ENCODE peak calls at places on chromosomes 11 and 22, in four cellular contexts. O is activated T-cell treated with anti-CD3 and anti-CD28 coated beads for 48 hours, B is epithelial cell of prostate, V is pancreas. U is an unnamed sample.

GRCh38 chr11:13924801-13925327 is 37.7 kb upstream of the SPON1 start:
- DNase-seq in O (no peak), B (no peak), V (no peak), U (no peak)

GRCh38 chr11:118241191-118242098 is 10.7 kb downstream of the MPZL3 start:
- DNase-seq in O (no peak), B (peak), V (no peak), U (no peak)

GRCh38 chr11:69699213-69699612 is 4.6 kb downstream of the FGF19 start:
- DNase-seq in O (no peak), B (no peak), V (no peak), U (no peak)

GRCh38 chr11:44622190-44622650 is 56.8 kb downstream of the CD82 start:
- DNase-seq in O (no peak), B (no peak), V (peak), U (no peak)

GRCh38 chr11:88478136-88478785 is 140.7 kb upstream of the CTSC start:
- DNase-seq in O (no peak), B (no peak), V (no peak), U (no peak)

GRCh38 chr22:45550891-45551290 is 48.2 kb downstream of the FBLN1 start:
- DNase-seq in O (no peak), B (no peak), V (no peak), U (no peak)

GRCh38 chr22:39997939-39998726 is 3.4 kb downstream of the FAM83F start:
- DNase-seq in O (no peak), B (no peak), V (peak), U (peak)

GRCh38 chr11:19311306-19312030 is 70.7 kb upstream of the E2F8 start:
- DNase-seq in O (peak), B (no peak), V (peak), U (peak)

GRCh38 chr11:88555829-88556202 is 218.3 kb upstream of the CTSC start:
- DNase-seq in O (no peak), B (no peak), V (no peak), U (no peak)

GRCh38 chr11:119320593-119321524 is 3.9 kb upstream of the MCAM start:
- DNase-seq in O (peak), B (no peak), V (peak), U (no peak)

GRCh38 chr11:44030276-44030932 is 17.4 kb upstream of the ACCSL start:
- DNase-seq in O (no peak), B (no peak), V (no peak), U (no peak)

GRCh38 chr11:112784323-112785073 is 176.7 kb upstream of the NCAM1 start:
- DNase-seq in O (no peak), B (no peak), V (peak), U (no peak)

GRCh38 chr11:7759010-7759409 is 37.7 kb downstream of the OR5P2 start:
- DNase-seq in O (no peak), B (no peak), V (no peak), U (no peak)

GRCh38 chr22:17266261-17266971 is 47.2 kb upstream of the ADA2 start:
- DNase-seq in O (no peak), B (no peak), V (no peak), U (peak)

GRCh38 chr11:76234704-76235232 is 28.5 kb upstream of the WNT11 start:
- DNase-seq in O (no peak), B (no peak), V (peak), U (no peak)

GRCh38 chr11:36513965-36514364 is 3.9 kb upstream of the TRAF6 start:
- DNase-seq in O (no peak), B (no peak), V (no peak), U (no peak)

GRCh38 chr11:122157540-122158173 is 41.6 kb upstream of the BLID start:
- DNase-seq in O (no peak), B (no peak), V (no peak), U (no peak)

GRCh38 chr22:35363571-35364086 is 17.3 kb upstream of the HMOX1 start:
- DNase-seq in O (no peak), B (no peak), V (no peak), U (no peak)

GRCh38 chr11:75204012-75204674 is 36.4 kb upstream of the TPBGL start:
- DNase-seq in O (no peak), B (no peak), V (peak), U (peak)

GRCh38 chr11:125351045-125351867 is 144.8 kb downstream of the FEZ1 start:
- DNase-seq in O (no peak), B (no peak), V (no peak), U (no peak)

GRCh38 chr11:61349189-61349751 is 12.4 kb downstream of the CYB561A3 start:
- DNase-seq in O (no peak), B (no peak), V (no peak), U (no peak)

GRCh38 chr22:44441401-44442185 is 56.4 kb downstream of the RTL6 start:
- DNase-seq in O (no peak), B (no peak), V (peak), U (no peak)